ENCODE peak calls at places on chromosomes 11 and 22, in nine cellular contexts. O, U, J, R, Y, I, G, X and K are unnamed samples.

GRCh38 chr11:35173011-35173511 is 34.1 kb downstream of the CD44 start:
- DNase-seq in O (peak; percentile 63), U (peak; percentile 63), J (no peak), R (no peak), Y (no peak), I (no peak), G (no peak), X (no peak), K (no peak)

GRCh38 chr11:128215238-128215882 is 372.0 kb downstream of the ETS1 start:
- DNase-seq in O (no peak), U (no peak), J (no peak), R (no peak), Y (no peak), I (no peak), G (no peak), X (no peak), K (no peak)

GRCh38 chr11:61874460-61874809 is 16.9 kb downstream of the FADS3 start:
- DNase-seq in O (no peak), U (no peak), J (no peak), R (no peak), Y (no peak), I (no peak), G (no peak), X (no peak), K (no peak)

GRCh38 chr11:111069076-111069475 is 176.4 kb upstream of the POU2AF2 start:
- DNase-seq in O (no peak), U (no peak), J (no peak), R (no peak), Y (no peak), I (no peak), G (peak; percentile 78), X (no peak), K (no peak)

GRCh38 chr11:115164774-115165173 is 339.4 kb downstream of the CADM1 start:
- DNase-seq in O (no peak), U (no peak), J (no peak), R (no peak), Y (no peak), I (no peak), G (peak; percentile 54), X (no peak), K (peak; percentile 72)

GRCh38 chr11:96067160-96067559 is 143.3 kb upstream of the MTMR2 start:
- DNase-seq in O (no peak), U (no peak), J (no peak), R (no peak), Y (no peak), I (no peak), G (no peak), X (no peak), K (no peak)

GRCh38 chr22:33958741-33959140 is 38.5 kb upstream of the LARGE1 start:
- DNase-seq in O (no peak), U (no peak), J (no peak), R (no peak), Y (no peak), I (no peak), G (no peak), X (no peak), K (no peak)

GRCh38 chr11:130999086-130999485 is 82.8 kb upstream of the SNX19 start:
- DNase-seq in O (no peak), U (no peak), J (peak; percentile 12), R (no peak), Y (no peak), I (no peak), G (no peak), X (no peak), K (no peak)

GRCh38 chr11:63929616-63930015 is 9.2 kb upstream of the NAA40 start:
- DNase-seq in O (no peak), U (no peak), J (no peak), R (no peak), Y (no peak), I (no peak), G (no peak), X (no peak), K (no peak)

GRCh38 chr11:68412593-68413475 is 47.7 kb upstream of the PPP6R3 start:
- DNase-seq in O (no peak), U (no peak), J (peak; percentile 38), R (no peak), Y (no peak), I (no peak), G (no peak), X (peak; percentile 46), K (no peak)

GRCh38 chr11:74686792-74687191 is 44.4 kb downstream of the CHRDL2 start:
- DNase-seq in O (peak; percentile 45), U (peak; percentile 10), J (no peak), R (no peak), Y (no peak), I (no peak), G (no peak), X (no peak), K (no peak)

GRCh38 chr11:17513853-17514252 is 30.4 kb downstream of the USH1C start:
- DNase-seq in O (no peak), U (no peak), J (no peak), R (no peak), Y (no peak), I (no peak), G (no peak), X (no peak), K (no peak)

GRCh38 chr11:126963115-126963514 is 37.5 kb downstream of the KIRREL3 start:
- DNase-seq in O (no peak), U (no peak), J (no peak), R (no peak), Y (no peak), I (no peak), G (no peak), X (no peak), K (no peak)

GRCh38 chr11:64619811-64620285 is 28.8 kb downstream of the SLC22A12 start:
- DNase-seq in O (no peak), U (no peak), J (peak; percentile 51), R (no peak), Y (no peak), I (no peak), G (peak; percentile 85), X (no peak), K (no peak)

GRCh38 chr11:90349741-90350140 is 126.9 kb upstream of the CHORDC1 start:
- DNase-seq in O (no peak), U (no peak), J (no peak), R (no peak), Y (no peak), I (no peak), G (no peak), X (no peak), K (no peak)

GRCh38 chr11:70319694-70320093 is 49.2 kb downstream of the PPFIA1 start:
- DNase-seq in O (no peak), U (no peak), J (no peak), R (no peak), Y (no peak), I (no peak), G (no peak), X (no peak), K (peak; percentile 99)

GRCh38 chr11:72338741-72339140 is 94.8 kb upstream of the PHOX2A start:
- DNase-seq in O (no peak), U (no peak), J (no peak), R (no peak), Y (no peak), I (no peak), G (no peak), X (no peak), K (no peak)

GRCh38 chr11:132234878-132235277 is 864.5 kb downstream of the NTM start:
- DNase-seq in O (no peak), U (no peak), J (peak; percentile 50), R (no peak), Y (no peak), I (no peak), G (no peak), X (no peak), K (no peak)

GRCh38 chr11:8093931-8094575 is 13.0 kb downstream of the TUB start:
- DNase-seq in O (no peak), U (no peak), J (no peak), R (no peak), Y (no peak), I (no peak), G (no peak), X (no peak), K (no peak)

GRCh38 chr11:122046846-122047245 is 69.2 kb downstream of the BLID start:
- DNase-seq in O (no peak), U (no peak), J (no peak), R (no peak), Y (no peak), I (no peak), G (no peak), X (no peak), K (no peak)

GRCh38 chr11:125093502-125093901 is 17.9 kb downstream of the TMEM218 start:
- DNase-seq in O (no peak), U (no peak), J (no peak), R (no peak), Y (no peak), I (no peak), G (no peak), X (no peak), K (no peak)

GRCh38 chr22:20203142-20204099 is 52.6 kb upstream of the CCDC188 start:
- DNase-seq in O (peak; percentile 75), U (no peak), J (peak; percentile 61), R (no peak), Y (no peak), I (no peak), G (peak; percentile 95), X (no peak), K (peak; percentile 43)

GRCh38 chr11:115141221-115141620 is 363.0 kb downstream of the CADM1 start:
- DNase-seq in O (peak; percentile 22), U (no peak), J (no peak), R (no peak), Y (no peak), I (no peak), G (no peak), X (no peak), K (peak; percentile 88)